ENCODE peak calls at places on chromosome 19, in six cellular contexts. R is K562, D is endothelial cell of umbilical vein, V is WTC11, Z is HepG2, L is H1. H is an unnamed sample.

GRCh38 chr19:8088752-8089663 is 36.4 kb downstream of the CCL25 start:
- DNase-seq in R (no peak), D (no peak), V (no peak), Z (no peak), L (no peak), H (peak)

GRCh38 chr19:38004100-38004504 is 97.1 kb downstream of the SIPA1L3 start:
- DNase-seq in R (no peak), D (no peak), V (no peak), Z (no peak), L (no peak), H (no peak)

GRCh38 chr19:54248016-54248601 is 5.5 kb upstream of the LILRA6 start:
- DNase-seq in R (no peak), D (peak), V (no peak), Z (no peak), L (no peak), H (no peak)

GRCh38 chr19:55605207-55605636 is 225 bp upstream of the ZNF865 start:
- DNase-seq in R (peak), D (peak), V (peak), Z (peak), L (peak), H (peak)

GRCh38 chr19:29779921-29780320 is 31.9 kb upstream of the CCNE1 start:
- DNase-seq in R (no peak), D (no peak), V (peak), Z (no peak), L (no peak), H (no peak)

GRCh38 chr19:38425222-38425809 is 703 bp downstream of the RASGRP4 start:
- DNase-seq in R (no peak), D (no peak), V (no peak), Z (no peak), L (no peak), H (no peak)

GRCh38 chr19:35756373-35757230 is at the start of gene HSPB6:
- DNase-seq in R (no peak), D (peak), V (peak), Z (no peak), L (no peak), H (no peak)

GRCh38 chr19:46602392-46603194 is 1.5 kb downstream of the CALM3 start:
- DNase-seq in R (peak), D (no peak), V (no peak), Z (no peak), L (no peak), H (no peak)

GRCh38 chr19:7706662-7707454 is 4.9 kb upstream of the FCER2 start:
- DNase-seq in R (no peak), D (no peak), V (no peak), Z (no peak), L (no peak), H (no peak)

GRCh38 chr19:34226036-34226435 is 28.3 kb upstream of the GARRE1 start:
- DNase-seq in R (no peak), D (no peak), V (no peak), Z (no peak), L (no peak), H (no peak)

GRCh38 chr19:48490980-48491792 is 20.4 kb downstream of the LMTK3 start:
- DNase-seq in R (peak), D (no peak), V (peak), Z (no peak), L (no peak), H (peak)

GRCh38 chr19:10431943-10432735 is 11.8 kb downstream of the PDE4A start:
- DNase-seq in R (peak), D (no peak), V (peak), Z (no peak), L (no peak), H (no peak)

GRCh38 chr19:33948651-33949335 is 152.1 kb downstream of the KCTD15 start:
- DNase-seq in R (no peak), D (no peak), V (no peak), Z (no peak), L (no peak), H (no peak)

GRCh38 chr19:45693168-45693788 is 812 bp downstream of the QPCTL start:
- DNase-seq in R (peak), D (peak), V (peak), Z (peak), L (no peak), H (peak)

GRCh38 chr19:34261335-34262109 is 7.2 kb downstream of the GARRE1 start:
- DNase-seq in R (no peak), D (no peak), V (no peak), Z (peak), L (no peak), H (no peak)

GRCh38 chr19:5631511-5632240 is 8.8 kb downstream of the SAFB start:
- DNase-seq in R (no peak), D (no peak), V (no peak), Z (no peak), L (no peak), H (no peak)

GRCh38 chr19:39003188-39003587 is 27.6 kb upstream of the FBXO17 start:
- DNase-seq in R (no peak), D (no peak), V (no peak), Z (no peak), L (no peak), H (no peak)

GRCh38 chr19:20431826-20432225 is 133.8 kb downstream of the ZNF737 start:
- DNase-seq in R (no peak), D (no peak), V (no peak), Z (no peak), L (no peak), H (no peak)

GRCh38 chr19:29170554-29170953 is 42.4 kb downstream of the UQCRFS1 start:
- DNase-seq in R (no peak), D (no peak), V (no peak), Z (no peak), L (no peak), H (no peak)

GRCh38 chr19:5434970-5435641 is 20.1 kb upstream of the ZNRF4 start:
- DNase-seq in R (peak), D (no peak), V (no peak), Z (peak), L (no peak), H (peak)

GRCh38 chr19:15321739-15322138 is 10.6 kb downstream of the BRD4 start:
- DNase-seq in R (no peak), D (no peak), V (no peak), Z (no peak), L (no peak), H (no peak)

GRCh38 chr19:49061445-49061844 is 3.2 kb downstream of the NTF4 start:
- DNase-seq in R (peak), D (no peak), V (no peak), Z (no peak), L (no peak), H (no peak)

GRCh38 chr19:35949131-35949530 is 13.0 kb downstream of the LRFN3 start:
- DNase-seq in R (peak), D (no peak), V (no peak), Z (no peak), L (no peak), H (peak)

GRCh38 chr19:28436320-28436719 is 776.6 kb downstream of the UQCRFS1 start:
- DNase-seq in R (no peak), D (no peak), V (no peak), Z (no peak), L (no peak), H (no peak)

GRCh38 chr19:44643605-44644390 is at the start of gene PVR:
- DNase-seq in R (peak), D (peak), V (peak), Z (peak), L (peak), H (peak)

GRCh38 chr19:50659318-50660082 is 10.3 kb downstream of the C19orf81 start:
- DNase-seq in R (no peak), D (no peak), V (no peak), Z (no peak), L (no peak), H (no peak)

GRCh38 chr19:56927791-56928207 is 87.3 kb upstream of the PEG3 start:
- DNase-seq in R (no peak), D (no peak), V (no peak), Z (peak), L (no peak), H (no peak)

GRCh38 chr19:45659096-45659729 is 8.8 kb upstream of the GIPR start:
- DNase-seq in R (no peak), D (no peak), V (no peak), Z (no peak), L (no peak), H (no peak)

GRCh38 chr19:49930483-49931011 is 1.2 kb upstream of the NUP62 start:
- DNase-seq in R (peak), D (no peak), V (peak), Z (no peak), L (no peak), H (peak)

DNA sequence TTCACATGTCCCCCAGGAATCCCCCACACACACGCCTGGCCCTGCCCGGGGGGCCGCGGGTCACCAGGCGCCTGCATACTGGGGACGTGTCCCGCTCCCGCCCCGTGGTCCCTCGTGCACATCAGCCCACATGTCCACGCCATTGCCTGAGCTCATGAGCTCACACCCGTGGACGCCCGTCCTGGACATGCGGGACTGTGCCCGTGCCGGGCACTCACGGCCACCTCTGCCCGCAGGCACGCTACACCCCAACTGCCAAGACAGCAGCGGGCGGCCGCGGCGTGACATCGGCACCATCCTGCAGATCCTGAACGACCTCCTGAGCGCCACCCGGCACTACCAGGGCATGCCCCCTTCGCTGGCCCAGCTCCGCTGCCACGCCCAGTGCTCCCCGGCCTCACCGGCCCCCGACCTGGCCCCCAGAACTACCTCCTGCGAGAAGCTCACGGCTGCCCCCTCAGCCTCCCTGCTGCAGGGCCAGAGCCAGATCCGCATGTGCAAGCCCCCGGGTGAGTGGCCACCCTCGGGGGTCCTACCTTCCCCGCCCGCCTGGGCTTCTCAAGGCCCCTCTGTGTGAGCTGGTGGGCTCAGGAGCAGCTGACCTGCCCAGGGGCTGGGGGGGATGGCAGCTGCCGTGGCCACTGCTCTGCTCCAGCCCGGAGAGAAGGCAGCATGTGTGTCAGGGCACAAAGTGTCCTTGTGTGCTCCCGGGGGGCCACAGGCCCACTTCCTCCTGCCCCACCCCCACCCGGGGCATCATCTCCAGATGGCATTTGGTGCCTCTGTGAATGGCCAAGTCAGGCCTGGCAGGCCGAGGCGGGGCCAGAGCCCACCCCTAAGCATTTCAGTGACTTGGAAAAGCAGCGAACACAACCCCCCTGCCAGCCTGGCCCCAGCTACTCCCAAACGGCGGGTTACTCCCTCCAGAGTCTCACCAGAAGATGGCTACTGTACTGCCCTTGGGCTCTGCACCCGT is 7.1 kb downstream of the MIDN start:
- DNase-seq in R (no peak), D (no peak), V (no peak), Z (no peak), L (no peak), H (no peak)
- TF ChIP-seq JUN in R (no peak), D (no peak), V (no peak), Z (no peak), L (no peak), H (no peak)

GRCh38 chr19:518292-519231 is 11.3 kb downstream of the TPGS1 start:
- DNase-seq in R (peak), D (no peak), V (peak), Z (no peak), L (no peak), H (no peak)
- TF ChIP-seq JUN in R (no peak), D (no peak), V (peak), Z (no peak), L (no peak), H (no peak)

GRCh38 chr19:17294051-17294891 is 9.0 kb downstream of the ABHD8 start:
- DNase-seq in R (peak), D (no peak), V (peak), Z (no peak), L (no peak), H (peak)
- TF ChIP-seq JUN in R (no peak), D (no peak), V (no peak), Z (no peak), L (no peak), H (no peak)

GRCh38 chr19:13821292-13821691 is 26.0 kb downstream of the ZSWIM4 start:
- DNase-seq in R (no peak), D (no peak), V (no peak), Z (no peak), L (no peak), H (no peak)

GRCh38 chr19:13825489-13826475 is 30.5 kb downstream of the ZSWIM4 start:
- DNase-seq in R (peak), D (no peak), V (peak), Z (no peak), L (no peak), H (no peak)

GRCh38 chr19:13824703-13825102 is 29.5 kb downstream of the ZSWIM4 start:
- DNase-seq in R (no peak), D (no peak), V (no peak), Z (no peak), L (no peak), H (no peak)

GRCh38 chr19:13823901-13824300 is 28.7 kb downstream of the ZSWIM4 start:
- DNase-seq in R (no peak), D (no peak), V (no peak), Z (no peak), L (no peak), H (no peak)

DNA sequence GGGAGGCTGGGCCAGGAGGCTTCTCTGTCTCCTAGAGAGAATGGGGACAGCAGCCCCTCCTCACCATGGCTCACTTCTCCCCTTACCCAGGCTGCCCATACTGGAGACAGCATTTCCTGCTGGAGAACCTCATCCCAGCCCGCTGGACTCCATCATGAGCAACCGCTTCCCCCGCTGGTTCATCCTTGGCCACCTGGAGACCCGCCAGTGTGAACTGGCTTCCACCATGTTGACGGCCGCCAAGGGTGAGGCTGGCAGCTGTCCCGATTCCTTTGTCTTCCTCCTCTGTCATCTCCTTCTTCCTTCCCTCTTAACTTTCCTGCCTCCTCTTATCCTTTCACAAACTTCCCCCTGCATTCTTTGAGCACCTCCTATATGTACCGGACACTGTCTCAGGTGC is 28.0 kb downstream of the ZSWIM4 start:
- DNase-seq in R (no peak), D (no peak), V (no peak), Z (no peak), L (no peak), H (no peak)
- TF ChIP-seq JUN in R (no peak), D (no peak), V (no peak), Z (no peak), L (no peak), H (no peak)

GRCh38 chr19:18058208-18059009 is 28.3 kb downstream of the IL12RB1 start:
- DNase-seq in R (peak), D (peak), V (peak), Z (peak), L (peak), H (peak)

GRCh38 chr19:18059297-18059696 is 27.4 kb downstream of the IL12RB1 start:
- DNase-seq in R (no peak), D (no peak), V (no peak), Z (no peak), L (no peak), H (no peak)

GRCh38 chr19:18059902-18060301 is 26.8 kb downstream of the IL12RB1 start:
- DNase-seq in R (no peak), D (no peak), V (no peak), Z (no peak), L (no peak), H (no peak)

GRCh38 chr19:18062043-18062442 is 24.7 kb downstream of the IL12RB1 start:
- DNase-seq in R (no peak), D (no peak), V (no peak), Z (no peak), L (no peak), H (no peak)

DNA sequence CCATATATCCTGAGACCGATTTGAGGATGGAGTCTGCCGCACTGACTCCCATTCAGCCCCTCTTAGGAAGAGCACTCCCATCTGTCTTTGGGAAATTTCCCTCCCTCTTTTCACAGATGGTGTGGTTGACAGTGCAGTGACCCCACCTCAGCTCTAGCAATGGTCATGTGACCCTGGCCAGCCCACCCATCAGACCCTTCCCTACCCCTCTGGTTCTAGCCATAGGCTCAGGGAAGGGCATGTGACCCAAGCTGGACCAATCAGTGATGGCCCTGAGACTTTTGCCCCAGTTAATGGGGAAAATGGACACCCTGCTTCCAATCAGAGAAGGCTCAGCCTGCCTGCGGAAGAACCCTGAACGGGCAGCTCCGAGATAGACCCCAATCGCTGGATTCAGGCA is 26.3 kb downstream of the IL12RB1 start:
- DNase-seq in R (peak), D (no peak), V (no peak), Z (no peak), L (no peak), H (no peak)
- TF ChIP-seq JUN in R (no peak), D (no peak), V (no peak), Z (no peak), L (no peak), H (no peak)

GRCh38 chr19:4375620-4376228 is 24.6 kb downstream of the SH3GL1 start:
- DNase-seq in R (peak), D (peak), V (peak), Z (peak), L (no peak), H (no peak)
- TF ChIP-seq JUN in R (peak), D (peak), V (no peak), Z (no peak), L (no peak), H (no peak)

DNA sequence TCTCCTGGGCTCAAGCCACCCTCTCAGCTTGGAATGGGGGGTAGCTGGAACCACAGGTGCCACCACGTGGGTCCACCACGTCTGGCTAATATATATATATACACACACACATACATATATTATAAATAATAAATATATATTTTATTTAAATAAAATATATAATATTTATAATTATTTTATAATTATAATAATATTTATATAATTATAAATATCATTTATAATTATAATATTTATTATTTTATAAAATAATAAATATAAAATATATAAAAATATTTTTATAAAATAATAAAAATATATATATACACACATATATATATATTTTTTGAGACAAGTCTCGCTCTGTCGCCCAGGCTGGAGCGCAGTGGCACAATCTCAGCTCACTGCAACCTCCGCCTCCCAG is 2.4 kb downstream of the ELANE start:
- DNase-seq in R (no peak), D (no peak), V (no peak), Z (no peak), L (no peak), H (no peak)
- TF ChIP-seq JUN in R (no peak), D (no peak), V (no peak), Z (no peak), L (no peak), H (no peak)

GRCh38 chr19:18594824-18595373 is 6.3 kb downstream of the REX1BD start:
- DNase-seq in R (no peak), D (no peak), V (peak), Z (no peak), L (no peak), H (no peak)

GRCh38 chr19:18593367-18594095 is 4.9 kb downstream of the REX1BD start:
- DNase-seq in R (peak), D (no peak), V (peak), Z (no peak), L (no peak), H (no peak)

GRCh38 chr19:18591735-18592385 is 3.3 kb downstream of the REX1BD start:
- DNase-seq in R (no peak), D (no peak), V (no peak), Z (no peak), L (no peak), H (no peak)

GRCh38 chr19:18596752-18597157 is 8.2 kb downstream of the REX1BD start:
- DNase-seq in R (peak), D (peak), V (peak), Z (peak), L (no peak), H (peak)

GRCh38 chr19:18594096-18594823 is 5.7 kb downstream of the REX1BD start:
- DNase-seq in R (peak), D (peak), V (peak), Z (no peak), L (no peak), H (peak)
- TF ChIP-seq JUN in R (no peak), D (no peak), V (no peak), Z (no peak), L (no peak), H (no peak)